ENCODE peak calls at places on chromosomes 16 and 17, in seven cellular contexts. One of them, this sample, is unnamed.

GRCh38 chr16:75096730-75097129 is 19.9 kb downstream of the LDHD start:
- DNase-seq in GM23338: peak; percentile 94
- DNase-seq in sigmoid colon: no peak
- DNase-seq in GM12878: no peak
- DNase-seq in Panc1: no peak
- DNase-seq in stomach: peak; percentile 80
- DNase-seq in endothelial cell of umbilical vein: no peak
- DNase-seq in this sample: no peak

GRCh38 chr16:15897834-15898254 is 9.4 kb upstream of the CEP20 start:
- DNase-seq in sigmoid colon: no peak
- DNase-seq in endothelial cell of umbilical vein: no peak
- DNase-seq in GM23338: no peak
- DNase-seq in GM12878: peak; percentile 76
- DNase-seq in Panc1: no peak
- DNase-seq in stomach: no peak
- DNase-seq in this sample: no peak

GRCh38 chr16:86858501-86858900 is 280.2 kb downstream of the FOXL1 start:
- DNase-seq in sigmoid colon: no peak
- DNase-seq in Panc1: no peak
- DNase-seq in GM12878: no peak
- DNase-seq in stomach: no peak
- DNase-seq in endothelial cell of umbilical vein: no peak
- DNase-seq in GM23338: no peak
- DNase-seq in this sample: no peak

GRCh38 chr17:39904990-39905288 is 13.5 kb downstream of the GSDMB start:
- DNase-seq in GM12878: no peak
- DNase-seq in endothelial cell of umbilical vein: no peak
- DNase-seq in stomach: no peak
- DNase-seq in GM23338: no peak
- DNase-seq in Panc1: no peak
- DNase-seq in sigmoid colon: no peak
- DNase-seq in this sample: no peak

GRCh38 chr16:67648088-67648763 is 3.3 kb downstream of the CARMIL2 start:
- DNase-seq in sigmoid colon: no peak
- DNase-seq in Panc1: no peak
- DNase-seq in GM12878: no peak
- DNase-seq in stomach: no peak
- DNase-seq in GM23338: peak; percentile 75
- DNase-seq in endothelial cell of umbilical vein: no peak
- DNase-seq in this sample: no peak

GRCh38 chr16:73956592-73957495 is 339.8 kb upstream of the PSMD7 start:
- DNase-seq in endothelial cell of umbilical vein: peak; percentile 53
- DNase-seq in sigmoid colon: peak; percentile 73
- DNase-seq in GM12878: peak; percentile 2
- DNase-seq in stomach: peak; percentile 54
- DNase-seq in GM23338: peak; percentile 87
- DNase-seq in Panc1: peak; percentile 18
- DNase-seq in this sample: no peak

GRCh38 chr16:49488336-49488735 is 114.7 kb downstream of the C16orf78 start:
- DNase-seq in stomach: no peak
- DNase-seq in sigmoid colon: peak; percentile 18
- DNase-seq in endothelial cell of umbilical vein: no peak
- DNase-seq in GM12878: no peak
- DNase-seq in Panc1: no peak
- DNase-seq in GM23338: no peak
- DNase-seq in this sample: no peak

GRCh38 chr17:64920026-64920418 is 744 bp upstream of the LRRC37A3 start:
- DNase-seq in GM12878: no peak
- DNase-seq in Panc1: no peak
- DNase-seq in sigmoid colon: no peak
- DNase-seq in endothelial cell of umbilical vein: no peak
- DNase-seq in GM23338: peak; percentile 28
- DNase-seq in stomach: no peak
- DNase-seq in this sample: no peak

GRCh38 chr16:50622029-50622428 is 59.1 kb downstream of the SNX20 start:
- DNase-seq in stomach: no peak
- DNase-seq in GM23338: no peak
- DNase-seq in GM12878: no peak
- DNase-seq in Panc1: no peak
- DNase-seq in sigmoid colon: no peak
- DNase-seq in endothelial cell of umbilical vein: no peak
- DNase-seq in this sample: no peak

GRCh38 chr16:85856585-85856984 is 42.4 kb upstream of the IRF8 start:
- DNase-seq in sigmoid colon: no peak
- DNase-seq in endothelial cell of umbilical vein: no peak
- DNase-seq in GM23338: no peak
- DNase-seq in stomach: no peak
- DNase-seq in GM12878: no peak
- DNase-seq in Panc1: no peak
- DNase-seq in this sample: no peak

GRCh38 chr17:4527552-4527951 is 27.6 kb downstream of the MYBBP1A start:
- DNase-seq in GM12878: no peak
- DNase-seq in Panc1: no peak
- DNase-seq in stomach: no peak
- DNase-seq in endothelial cell of umbilical vein: no peak
- DNase-seq in GM23338: peak; percentile 43
- DNase-seq in sigmoid colon: no peak
- DNase-seq in this sample: no peak

GRCh38 chr17:63622571-63623390 is 564 bp downstream of the MAP3K3 start:
- DNase-seq in GM23338: peak; percentile 72
- DNase-seq in GM12878: no peak
- DNase-seq in endothelial cell of umbilical vein: peak; percentile 92
- DNase-seq in Panc1: no peak
- DNase-seq in stomach: peak; percentile 80
- DNase-seq in sigmoid colon: peak; percentile 86
- DNase-seq in this sample: no peak

GRCh38 chr16:84881702-84882521 is 62.1 kb downstream of the CRISPLD2 start:
- DNase-seq in endothelial cell of umbilical vein: peak; percentile 47
- DNase-seq in GM12878: no peak
- DNase-seq in Panc1: no peak
- DNase-seq in stomach: no peak
- DNase-seq in sigmoid colon: no peak
- DNase-seq in GM23338: no peak
- DNase-seq in this sample: no peak

GRCh38 chr17:12472613-12473173 is 193.0 kb upstream of the MYOCD start:
- DNase-seq in sigmoid colon: peak; percentile 81
- DNase-seq in Panc1: no peak
- DNase-seq in endothelial cell of umbilical vein: no peak
- DNase-seq in GM12878: no peak
- DNase-seq in GM23338: no peak
- DNase-seq in stomach: no peak
- DNase-seq in this sample: no peak

GRCh38 chr16:31473300-31474052 is 1.5 kb downstream of the TGFB1I1 start:
- DNase-seq in Panc1: no peak
- DNase-seq in sigmoid colon: no peak
- DNase-seq in GM12878: no peak
- DNase-seq in stomach: no peak
- DNase-seq in GM23338: no peak
- DNase-seq in endothelial cell of umbilical vein: no peak
- DNase-seq in this sample: no peak

GRCh38 chr16:15452456-15452855 is 18.1 kb downstream of the BMERB1 start:
- DNase-seq in endothelial cell of umbilical vein: no peak
- DNase-seq in GM12878: no peak
- DNase-seq in Panc1: no peak
- DNase-seq in sigmoid colon: no peak
- DNase-seq in stomach: no peak
- DNase-seq in GM23338: no peak
- DNase-seq in this sample: no peak

GRCh38 chr17:41528959-41529353 is 848 bp upstream of the KRT19 start:
- DNase-seq in Panc1: no peak
- DNase-seq in endothelial cell of umbilical vein: no peak
- DNase-seq in GM23338: peak; percentile 38
- DNase-seq in GM12878: no peak
- DNase-seq in stomach: peak; percentile 59
- DNase-seq in sigmoid colon: no peak
- DNase-seq in this sample: no peak

GRCh38 chr17:75242461-75243042 is 18.9 kb downstream of the GGA3 start:
- DNase-seq in stomach: no peak
- DNase-seq in Panc1: no peak
- DNase-seq in endothelial cell of umbilical vein: no peak
- DNase-seq in GM23338: no peak
- DNase-seq in sigmoid colon: no peak
- DNase-seq in GM12878: no peak
- DNase-seq in this sample: no peak

GRCh38 chr16:7397901-7398300 is 65.3 kb downstream of the RBFOX1 start:
- DNase-seq in GM12878: no peak
- DNase-seq in sigmoid colon: no peak
- DNase-seq in stomach: no peak
- DNase-seq in Panc1: no peak
- DNase-seq in endothelial cell of umbilical vein: no peak
- DNase-seq in GM23338: no peak
- DNase-seq in this sample: no peak

GRCh38 chr16:73196670-73197069 is 148.7 kb upstream of the ZFHX3 start:
- DNase-seq in Panc1: peak; percentile 33
- DNase-seq in endothelial cell of umbilical vein: peak; percentile 78
- DNase-seq in GM23338: peak; percentile 92
- DNase-seq in sigmoid colon: peak; percentile 84
- DNase-seq in GM12878: peak; percentile 24
- DNase-seq in stomach: peak; percentile 80
- DNase-seq in this sample: no peak

GRCh38 chr17:83036193-83036592 is 43.2 kb upstream of the METRNL start:
- DNase-seq in GM23338: no peak
- DNase-seq in sigmoid colon: no peak
- DNase-seq in endothelial cell of umbilical vein: no peak
- DNase-seq in Panc1: no peak
- DNase-seq in GM12878: no peak
- DNase-seq in stomach: no peak
- DNase-seq in this sample: peak; percentile 27

DNA sequence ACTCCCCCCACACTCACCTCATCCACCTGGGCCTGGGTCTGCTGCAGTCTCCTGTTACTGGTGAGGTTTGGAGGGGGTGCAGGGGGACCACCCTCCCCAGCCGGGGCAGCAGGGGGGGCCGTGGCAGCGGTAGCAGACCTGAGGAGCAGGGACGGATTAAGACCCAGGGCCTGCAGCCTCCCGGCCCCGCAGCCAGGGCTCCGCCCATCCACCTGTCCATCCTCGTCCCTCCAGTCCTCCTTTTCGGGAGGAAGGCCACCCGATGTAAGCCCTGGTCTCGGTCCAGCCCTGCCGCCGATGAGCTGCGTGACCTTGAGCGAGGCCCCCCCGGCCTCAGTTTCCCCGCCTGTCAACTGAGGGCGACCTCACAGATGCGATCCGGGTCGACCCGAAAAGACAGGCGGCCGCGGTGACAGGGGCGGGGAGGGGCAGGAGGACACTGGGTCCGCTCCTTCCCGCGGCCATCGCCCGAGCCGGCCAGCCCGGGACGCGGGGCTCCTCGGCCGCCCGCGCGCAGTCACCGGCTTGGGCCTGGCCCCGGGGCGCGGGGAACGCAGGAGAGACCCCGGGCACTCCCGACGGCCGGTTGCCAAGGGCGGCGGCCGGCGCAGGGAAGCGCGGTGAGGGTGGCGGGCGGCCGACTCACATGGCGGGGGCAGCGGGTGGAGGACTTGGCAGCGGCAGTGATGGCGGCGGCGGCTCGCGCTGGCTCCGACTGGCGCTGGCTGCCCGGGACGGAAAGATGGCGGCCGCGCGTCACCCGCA is at the start of gene VAMP2:
- DNase-seq in sigmoid colon: peak; percentile 92
- DNase-seq in stomach: peak; percentile 86
- DNase-seq in GM12878: no peak
- DNase-seq in GM23338: peak; percentile 85
- DNase-seq in endothelial cell of umbilical vein: peak; percentile 58
- DNase-seq in Panc1: no peak
- DNase-seq in this sample: no peak
- TF ChIP-seq CTCF in sigmoid colon: peak; percentile 18
- TF ChIP-seq CTCF in stomach: no peak
- TF ChIP-seq CTCF in GM12878: no peak
- TF ChIP-seq CTCF in GM23338: no peak
- TF ChIP-seq CTCF in endothelial cell of umbilical vein: no peak
- TF ChIP-seq CTCF in Panc1: no peak
- TF ChIP-seq CTCF in this sample: no peak

DNA sequence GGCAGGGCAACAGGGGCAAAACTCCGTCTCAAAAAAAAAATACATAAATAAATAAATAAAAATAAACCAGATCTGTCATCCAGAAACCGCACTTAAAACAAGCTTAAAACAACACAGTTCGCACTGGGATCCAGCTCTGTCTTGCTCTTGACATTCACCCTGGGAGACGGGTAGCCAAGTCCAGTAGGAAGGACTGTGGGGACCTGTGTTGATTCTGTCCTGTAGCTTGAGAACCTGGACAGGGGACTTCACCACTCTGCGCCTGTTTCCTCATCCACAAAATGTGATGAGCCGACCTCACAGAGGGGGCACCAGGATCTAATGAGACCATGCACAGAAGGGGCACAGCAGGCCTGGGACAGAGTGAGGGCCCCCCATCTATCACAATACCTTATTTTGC is 1.5 kb upstream of the RAI1 start:
- DNase-seq in stomach: no peak
- DNase-seq in GM23338: no peak
- DNase-seq in endothelial cell of umbilical vein: no peak
- DNase-seq in sigmoid colon: no peak
- DNase-seq in GM12878: no peak
- DNase-seq in Panc1: no peak
- DNase-seq in this sample: no peak
- H3K4me3 ChIP-seq in stomach: no peak overlapping the region
- H3K4me3 ChIP-seq in GM23338: no peak overlapping the region
- H3K4me3 ChIP-seq in endothelial cell of umbilical vein: no peak overlapping the region
- H3K4me3 ChIP-seq in sigmoid colon: no peak overlapping the region
- H3K4me3 ChIP-seq in GM12878: no peak overlapping the region
- H3K4me3 ChIP-seq in Panc1: no peak overlapping the region
- H3K4me3 ChIP-seq in this sample: no peak overlapping the region

DNA sequence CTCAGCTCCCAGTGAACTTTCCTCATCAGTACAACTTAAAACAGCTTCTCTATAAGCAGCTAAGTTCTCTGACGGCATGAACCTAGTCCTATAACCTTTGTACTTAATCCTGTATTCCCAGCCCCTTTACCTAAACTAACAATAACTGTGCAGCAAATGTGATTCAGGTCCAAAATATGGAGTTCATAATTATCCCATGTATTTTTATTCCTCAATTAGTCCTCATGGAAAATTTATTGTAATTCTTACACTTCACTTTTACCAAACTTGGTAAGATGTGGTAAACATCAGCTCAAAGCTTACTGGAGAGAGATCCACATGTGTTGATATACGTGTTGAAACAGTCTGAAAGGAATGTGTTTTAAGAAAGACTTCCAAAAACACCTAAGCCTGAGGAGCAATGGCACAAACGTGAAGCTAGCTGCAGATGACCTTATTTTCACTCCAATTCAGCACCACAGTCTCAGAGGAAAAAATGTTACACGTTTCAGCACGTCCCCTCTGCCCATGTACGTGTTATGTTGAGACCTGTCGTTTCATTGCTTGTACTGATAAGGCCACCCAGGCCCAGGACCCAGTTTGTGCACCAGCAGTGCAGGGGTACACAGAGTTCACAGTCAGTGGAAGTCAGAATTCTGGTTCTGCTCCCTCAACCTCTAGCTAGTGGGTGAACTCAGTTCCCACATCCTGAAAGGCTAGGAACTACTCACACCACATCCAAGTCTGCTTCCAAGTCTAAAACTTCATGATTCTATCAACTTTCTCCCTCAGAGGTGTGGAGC is 7.1 kb downstream of the USP31 start:
- DNase-seq in stomach: no peak
- DNase-seq in GM23338: no peak
- DNase-seq in Panc1: no peak
- DNase-seq in endothelial cell of umbilical vein: no peak
- DNase-seq in sigmoid colon: no peak
- DNase-seq in GM12878: no peak
- DNase-seq in this sample: no peak
- TF ChIP-seq POLR2AphosphoS5 in stomach: no peak
- TF ChIP-seq POLR2AphosphoS5 in GM23338: no peak
- TF ChIP-seq POLR2AphosphoS5 in Panc1: no peak
- TF ChIP-seq POLR2AphosphoS5 in endothelial cell of umbilical vein: no peak
- TF ChIP-seq POLR2AphosphoS5 in sigmoid colon: no peak
- TF ChIP-seq POLR2AphosphoS5 in GM12878: no peak
- TF ChIP-seq POLR2AphosphoS5 in this sample: no peak

GRCh38 chr16:80319181-80319580 is 221.6 kb upstream of the DYNLRB2 start:
- DNase-seq in GM12878: no peak
- DNase-seq in Panc1: no peak
- DNase-seq in stomach: no peak
- DNase-seq in endothelial cell of umbilical vein: no peak
- DNase-seq in GM23338: peak; percentile 42
- DNase-seq in sigmoid colon: no peak
- DNase-seq in this sample: no peak
- TF ChIP-seq CTCF in GM12878: no peak
- TF ChIP-seq CTCF in Panc1: no peak
- TF ChIP-seq CTCF in stomach: no peak
- TF ChIP-seq CTCF in endothelial cell of umbilical vein: peak; percentile 6
- TF ChIP-seq CTCF in GM23338: peak; percentile 33
- TF ChIP-seq CTCF in sigmoid colon: no peak
- TF ChIP-seq CTCF in this sample: no peak

This sample was measured in vagina.